ENCODE peak calls at places on chromosomes 16 and 17, in four cellular contexts. U, G, Y and S are unnamed samples. For H3K4me1, the result is how much of the 10 kb centered on the place peaks cover.

GRCh38 chr17:39665642-39666221 is 583 bp downstream of the TCAP start:
- DNase-seq in U (no peak), G (no peak), Y (no peak), S (no peak)

GRCh38 chr17:31696184-31696602 is 162.9 kb downstream of the COPRS start:
- DNase-seq in U (peak), G (peak), Y (peak), S (no peak)

GRCh38 chr17:49547566-49547965 is 28.1 kb upstream of the NXPH3 start:
- DNase-seq in U (no peak), G (no peak), Y (no peak), S (no peak)

GRCh38 chr16:54912720-54913119 is 17.9 kb upstream of the IRX5 start:
- DNase-seq in U (no peak), G (no peak), Y (no peak), S (no peak)

GRCh38 chr17:35612924-35613521 is 25.9 kb downstream of the AP2B1 start:
- DNase-seq in U (peak), G (no peak), Y (peak), S (peak)

GRCh38 chr17:7929158-7930029 is at the start of gene KCNAB3:
- DNase-seq in U (peak), G (no peak), Y (no peak), S (peak)

GRCh38 chr16:79411805-79412204 is 188.7 kb downstream of the MAF start:
- DNase-seq in U (no peak), G (no peak), Y (no peak), S (no peak)

GRCh38 chr17:42087042-42087701 is 11.1 kb downstream of the ZNF385C start:
- DNase-seq in U (no peak), G (no peak), Y (no peak), S (no peak)

GRCh38 chr17:17819561-17819995 is 17.2 kb downstream of the SREBF1 start:
- DNase-seq in U (peak), G (no peak), Y (peak), S (peak)

GRCh38 chr16:27745348-27745747 is 195.4 kb downstream of the KATNIP start:
- DNase-seq in U (peak), G (no peak), Y (no peak), S (no peak)

GRCh38 chr16:46607529-46607928 is 13.7 kb downstream of the SHCBP1 start:
- DNase-seq in U (peak), G (no peak), Y (no peak), S (peak)

GRCh38 chr17:66468241-66469087 is 166.1 kb downstream of the PRKCA start:
- DNase-seq in U (peak), G (no peak), Y (no peak), S (peak)

GRCh38 chr16:12675852-12676251 is 127.8 kb downstream of the CPPED1 start:
- DNase-seq in U (peak), G (no peak), Y (no peak), S (peak)

GRCh38 chr17:72517413-72518237 is 396.8 kb downstream of the SOX9 start:
- DNase-seq in U (no peak), G (no peak), Y (peak), S (no peak)
- H3K4me1 ChIP-seq in U (under half), G (under half), Y (half or more), S (under half)

GRCh38 chr16:89317729-89318429 is 100.4 kb downstream of the ZNF778 start:
- DNase-seq in U (no peak), G (no peak), Y (no peak), S (no peak)
- H3K4me1 ChIP-seq in U (half or more), G (half or more), Y (half or more), S (half or more)

GRCh38 chr16:75065808-75066149 is 50.8 kb downstream of the LDHD start:
- DNase-seq in U (no peak), G (no peak), Y (peak), S (no peak)
- H3K4me1 ChIP-seq in U (under half), G (under half), Y (half or more), S (under half)

GRCh38 chr17:78148286-78149016 is 2.3 kb downstream of the C17orf99 start:
- DNase-seq in U (no peak), G (no peak), Y (no peak), S (no peak)
- H3K4me1 ChIP-seq in U (under half), G (under half), Y (under half), S (under half)